ENCODE peak calls at places on chromosomes 13 and 19, in ten cellular contexts. One of them, this sample, is unnamed.

GRCh38 chr13:86445584-86446140 is 646.4 kb upstream of the SLITRK6 start:
- DNase-seq in stimulated activated effector memory CD8-positive, alpha-beta T cell treated with anti-CD3 and anti-CD28 coated beads, Interleukin-12 subunit alpha, Interleukin-12 subunit beta, amount 100 ng/mL, for 72 hours: no peak
- DNase-seq in NCI-H2029 treated with DMSO at 0.1 percent for 48 hours: no peak
- DNase-seq in T-helper 2 cell treated with Interferon-gamma antibody and Interleukin-4, amounts not matched to agents 5 μg/mL and 100 μg/mL, for 36 hours: no peak
- DNase-seq in SK-N-MC: no peak
- DNase-seq in activated naive CD4-positive, alpha-beta T cell treated with anti-CD3 and anti-CD28 coated beads for 36 hours: no peak
- DNase-seq in activated CD4-positive, alpha-beta T cell treated with anti-CD3 and anti-CD28 coated beads, Interleukin-2, amount 50 U/mL, for 24 hours: no peak
- DNase-seq in stimulated activated CD4-positive, alpha-beta T cell treated with anti-CD3 and anti-CD28 coated beads, Interleukin-12 subunit alpha, Interleukin-12 subunit beta, amount 100 ng/mL, for 24 hours: no peak
- DNase-seq in AG09319: no peak
- DNase-seq in mucosa of gallbladder: no peak
- DNase-seq in this sample: no peak

GRCh38 chr19:46624958-46625661 is at the start of gene PTGIR:
- DNase-seq in AG09319: peak; percentile 37
- DNase-seq in T-helper 2 cell treated with Interferon-gamma antibody and Interleukin-4, amounts not matched to agents 5 μg/mL and 100 μg/mL, for 36 hours: peak; percentile 59
- DNase-seq in activated CD4-positive, alpha-beta T cell treated with anti-CD3 and anti-CD28 coated beads, Interleukin-2, amount 50 U/mL, for 24 hours: no peak
- DNase-seq in stimulated activated CD4-positive, alpha-beta T cell treated with anti-CD3 and anti-CD28 coated beads, Interleukin-12 subunit alpha, Interleukin-12 subunit beta, amount 100 ng/mL, for 24 hours: peak; percentile 39
- DNase-seq in NCI-H2029 treated with DMSO at 0.1 percent for 48 hours: no peak
- DNase-seq in stimulated activated effector memory CD8-positive, alpha-beta T cell treated with anti-CD3 and anti-CD28 coated beads, Interleukin-12 subunit alpha, Interleukin-12 subunit beta, amount 100 ng/mL, for 72 hours: no peak
- DNase-seq in mucosa of gallbladder: peak; percentile 45
- DNase-seq in SK-N-MC: no peak
- DNase-seq in activated naive CD4-positive, alpha-beta T cell treated with anti-CD3 and anti-CD28 coated beads for 36 hours: peak; percentile 78
- DNase-seq in this sample: no peak

GRCh38 chr19:46721269-46722003 is 4.5 kb upstream of the PRKD2 start:
- DNase-seq in mucosa of gallbladder: no peak
- DNase-seq in stimulated activated effector memory CD8-positive, alpha-beta T cell treated with anti-CD3 and anti-CD28 coated beads, Interleukin-12 subunit alpha, Interleukin-12 subunit beta, amount 100 ng/mL, for 72 hours: no peak
- DNase-seq in activated CD4-positive, alpha-beta T cell treated with anti-CD3 and anti-CD28 coated beads, Interleukin-2, amount 50 U/mL, for 24 hours: no peak
- DNase-seq in SK-N-MC: no peak
- DNase-seq in T-helper 2 cell treated with Interferon-gamma antibody and Interleukin-4, amounts not matched to agents 5 μg/mL and 100 μg/mL, for 36 hours: no peak
- DNase-seq in activated naive CD4-positive, alpha-beta T cell treated with anti-CD3 and anti-CD28 coated beads for 36 hours: no peak
- DNase-seq in NCI-H2029 treated with DMSO at 0.1 percent for 48 hours: no peak
- DNase-seq in stimulated activated CD4-positive, alpha-beta T cell treated with anti-CD3 and anti-CD28 coated beads, Interleukin-12 subunit alpha, Interleukin-12 subunit beta, amount 100 ng/mL, for 24 hours: no peak
- DNase-seq in AG09319: no peak
- DNase-seq in this sample: peak; percentile 43

GRCh38 chr19:58538257-58539168 is 5.4 kb upstream of the TRIM28 start:
- DNase-seq in SK-N-MC: no peak
- DNase-seq in stimulated activated CD4-positive, alpha-beta T cell treated with anti-CD3 and anti-CD28 coated beads, Interleukin-12 subunit alpha, Interleukin-12 subunit beta, amount 100 ng/mL, for 24 hours: no peak
- DNase-seq in activated CD4-positive, alpha-beta T cell treated with anti-CD3 and anti-CD28 coated beads, Interleukin-2, amount 50 U/mL, for 24 hours: no peak
- DNase-seq in T-helper 2 cell treated with Interferon-gamma antibody and Interleukin-4, amounts not matched to agents 5 μg/mL and 100 μg/mL, for 36 hours: no peak
- DNase-seq in mucosa of gallbladder: no peak
- DNase-seq in stimulated activated effector memory CD8-positive, alpha-beta T cell treated with anti-CD3 and anti-CD28 coated beads, Interleukin-12 subunit alpha, Interleukin-12 subunit beta, amount 100 ng/mL, for 72 hours: peak; percentile 72
- DNase-seq in NCI-H2029 treated with DMSO at 0.1 percent for 48 hours: peak; percentile 24
- DNase-seq in AG09319: no peak
- DNase-seq in activated naive CD4-positive, alpha-beta T cell treated with anti-CD3 and anti-CD28 coated beads for 36 hours: peak; percentile 71
- DNase-seq in this sample: no peak

GRCh38 chr13:112052213-112052612 is 14.7 kb upstream of the SOX1 start:
- DNase-seq in SK-N-MC: no peak
- DNase-seq in stimulated activated effector memory CD8-positive, alpha-beta T cell treated with anti-CD3 and anti-CD28 coated beads, Interleukin-12 subunit alpha, Interleukin-12 subunit beta, amount 100 ng/mL, for 72 hours: no peak
- DNase-seq in stimulated activated CD4-positive, alpha-beta T cell treated with anti-CD3 and anti-CD28 coated beads, Interleukin-12 subunit alpha, Interleukin-12 subunit beta, amount 100 ng/mL, for 24 hours: no peak
- DNase-seq in T-helper 2 cell treated with Interferon-gamma antibody and Interleukin-4, amounts not matched to agents 5 μg/mL and 100 μg/mL, for 36 hours: no peak
- DNase-seq in NCI-H2029 treated with DMSO at 0.1 percent for 48 hours: no peak
- DNase-seq in AG09319: no peak
- DNase-seq in activated naive CD4-positive, alpha-beta T cell treated with anti-CD3 and anti-CD28 coated beads for 36 hours: no peak
- DNase-seq in mucosa of gallbladder: no peak
- DNase-seq in activated CD4-positive, alpha-beta T cell treated with anti-CD3 and anti-CD28 coated beads, Interleukin-2, amount 50 U/mL, for 24 hours: no peak
- DNase-seq in this sample: no peak

GRCh38 chr13:75256922-75257321 is 225.0 kb downstream of the TBC1D4 start:
- DNase-seq in stimulated activated CD4-positive, alpha-beta T cell treated with anti-CD3 and anti-CD28 coated beads, Interleukin-12 subunit alpha, Interleukin-12 subunit beta, amount 100 ng/mL, for 24 hours: no peak
- DNase-seq in stimulated activated effector memory CD8-positive, alpha-beta T cell treated with anti-CD3 and anti-CD28 coated beads, Interleukin-12 subunit alpha, Interleukin-12 subunit beta, amount 100 ng/mL, for 72 hours: no peak
- DNase-seq in NCI-H2029 treated with DMSO at 0.1 percent for 48 hours: no peak
- DNase-seq in AG09319: no peak
- DNase-seq in activated naive CD4-positive, alpha-beta T cell treated with anti-CD3 and anti-CD28 coated beads for 36 hours: no peak
- DNase-seq in T-helper 2 cell treated with Interferon-gamma antibody and Interleukin-4, amounts not matched to agents 5 μg/mL and 100 μg/mL, for 36 hours: no peak
- DNase-seq in mucosa of gallbladder: peak; percentile 46
- DNase-seq in activated CD4-positive, alpha-beta T cell treated with anti-CD3 and anti-CD28 coated beads, Interleukin-2, amount 50 U/mL, for 24 hours: no peak
- DNase-seq in SK-N-MC: no peak
- DNase-seq in this sample: no peak

GRCh38 chr19:42249149-42249750 is 5.7 kb downstream of the ERF start:
- DNase-seq in AG09319: no peak
- DNase-seq in SK-N-MC: no peak
- DNase-seq in activated CD4-positive, alpha-beta T cell treated with anti-CD3 and anti-CD28 coated beads, Interleukin-2, amount 50 U/mL, for 24 hours: no peak
- DNase-seq in stimulated activated effector memory CD8-positive, alpha-beta T cell treated with anti-CD3 and anti-CD28 coated beads, Interleukin-12 subunit alpha, Interleukin-12 subunit beta, amount 100 ng/mL, for 72 hours: no peak
- DNase-seq in activated naive CD4-positive, alpha-beta T cell treated with anti-CD3 and anti-CD28 coated beads for 36 hours: no peak
- DNase-seq in stimulated activated CD4-positive, alpha-beta T cell treated with anti-CD3 and anti-CD28 coated beads, Interleukin-12 subunit alpha, Interleukin-12 subunit beta, amount 100 ng/mL, for 24 hours: no peak
- DNase-seq in mucosa of gallbladder: no peak
- DNase-seq in NCI-H2029 treated with DMSO at 0.1 percent for 48 hours: no peak
- DNase-seq in T-helper 2 cell treated with Interferon-gamma antibody and Interleukin-4, amounts not matched to agents 5 μg/mL and 100 μg/mL, for 36 hours: no peak
- DNase-seq in this sample: no peak

GRCh38 chr19:18424122-18424889 is 5.1 kb downstream of the SSBP4 start:
- DNase-seq in activated naive CD4-positive, alpha-beta T cell treated with anti-CD3 and anti-CD28 coated beads for 36 hours: no peak
- DNase-seq in mucosa of gallbladder: no peak
- DNase-seq in AG09319: no peak
- DNase-seq in NCI-H2029 treated with DMSO at 0.1 percent for 48 hours: no peak
- DNase-seq in SK-N-MC: no peak
- DNase-seq in activated CD4-positive, alpha-beta T cell treated with anti-CD3 and anti-CD28 coated beads, Interleukin-2, amount 50 U/mL, for 24 hours: no peak
- DNase-seq in stimulated activated effector memory CD8-positive, alpha-beta T cell treated with anti-CD3 and anti-CD28 coated beads, Interleukin-12 subunit alpha, Interleukin-12 subunit beta, amount 100 ng/mL, for 72 hours: no peak
- DNase-seq in T-helper 2 cell treated with Interferon-gamma antibody and Interleukin-4, amounts not matched to agents 5 μg/mL and 100 μg/mL, for 36 hours: no peak
- DNase-seq in stimulated activated CD4-positive, alpha-beta T cell treated with anti-CD3 and anti-CD28 coated beads, Interleukin-12 subunit alpha, Interleukin-12 subunit beta, amount 100 ng/mL, for 24 hours: no peak
- DNase-seq in this sample: no peak

GRCh38 chr13:113058988-113059850 is 46.4 kb upstream of the F7 start:
- DNase-seq in NCI-H2029 treated with DMSO at 0.1 percent for 48 hours: no peak
- DNase-seq in AG09319: no peak
- DNase-seq in stimulated activated effector memory CD8-positive, alpha-beta T cell treated with anti-CD3 and anti-CD28 coated beads, Interleukin-12 subunit alpha, Interleukin-12 subunit beta, amount 100 ng/mL, for 72 hours: no peak
- DNase-seq in activated naive CD4-positive, alpha-beta T cell treated with anti-CD3 and anti-CD28 coated beads for 36 hours: no peak
- DNase-seq in mucosa of gallbladder: no peak
- DNase-seq in T-helper 2 cell treated with Interferon-gamma antibody and Interleukin-4, amounts not matched to agents 5 μg/mL and 100 μg/mL, for 36 hours: no peak
- DNase-seq in stimulated activated CD4-positive, alpha-beta T cell treated with anti-CD3 and anti-CD28 coated beads, Interleukin-12 subunit alpha, Interleukin-12 subunit beta, amount 100 ng/mL, for 24 hours: no peak
- DNase-seq in SK-N-MC: no peak
- DNase-seq in activated CD4-positive, alpha-beta T cell treated with anti-CD3 and anti-CD28 coated beads, Interleukin-2, amount 50 U/mL, for 24 hours: no peak
- DNase-seq in this sample: no peak

This sample was measured in Karpas-422.